ENCODE peak calls at places on chromosome 19, in seven cellular contexts. H, W, M, Q, B, O and J are unnamed samples.

GRCh38 chr19:29694166-29694565 is 20.9 kb downstream of the C19orf12 start:
- DNase-seq in H (no peak), W (no peak), M (no peak), Q (no peak), B (no peak), O (no peak), J (no peak)

GRCh38 chr19:54114340-54114826 is 1.1 kb downstream of the TFPT start:
- DNase-seq in H (no peak), W (no peak), M (no peak), Q (peak), B (no peak), O (peak), J (peak)

GRCh38 chr19:33437351-33438015 is 64.0 kb downstream of the CEBPG start:
- DNase-seq in H (peak), W (no peak), M (no peak), Q (no peak), B (no peak), O (peak), J (no peak)

GRCh38 chr19:18295034-18295451 is 13.6 kb upstream of the JUND start:
- DNase-seq in H (no peak), W (no peak), M (no peak), Q (no peak), B (no peak), O (no peak), J (no peak)

GRCh38 chr19:46728693-46729339 is 11.9 kb upstream of the PRKD2 start:
- DNase-seq in H (peak), W (peak), M (peak), Q (peak), B (peak), O (peak), J (peak)

GRCh38 chr19:55113570-55114039 is 3.8 kb downstream of the PPP1R12C start:
- DNase-seq in H (peak), W (no peak), M (peak), Q (peak), B (peak), O (peak), J (peak)

GRCh38 chr19:45442927-45443461 is 19.3 kb upstream of the ERCC1 start:
- DNase-seq in H (peak), W (no peak), M (peak), Q (peak), B (peak), O (peak), J (peak)

GRCh38 chr19:23283925-23284324 is 33.7 kb upstream of the ZNF724 start:
- DNase-seq in H (peak), W (peak), M (peak), Q (peak), B (peak), O (peak), J (peak)

GRCh38 chr19:51501594-51502263 is at the start of gene SIGLEC12:
- DNase-seq in H (peak), W (no peak), M (no peak), Q (peak), B (peak), O (peak), J (no peak)

GRCh38 chr19:23799321-23799720 is 40.6 kb upstream of the ZNF681 start:
- DNase-seq in H (no peak), W (no peak), M (no peak), Q (peak), B (no peak), O (no peak), J (no peak)

GRCh38 chr19:5172859-5173577 is 167.6 kb downstream of the PTPRS start:
- DNase-seq in H (no peak), W (no peak), M (peak), Q (no peak), B (peak), O (no peak), J (peak)

GRCh38 chr19:37218592-37218935 is 550 bp downstream of the ZNF383 start:
- DNase-seq in H (no peak), W (no peak), M (no peak), Q (no peak), B (no peak), O (no peak), J (peak)

GRCh38 chr19:46880440-46880839 is 19.6 kb downstream of the ARHGAP35 start:
- DNase-seq in H (no peak), W (no peak), M (no peak), Q (no peak), B (no peak), O (no peak), J (no peak)

GRCh38 chr19:53977429-53977990 is 13.9 kb upstream of the CACNG6 start:
- DNase-seq in H (peak), W (no peak), M (peak), Q (peak), B (peak), O (peak), J (peak)

GRCh38 chr19:55544776-55545439 is 435 bp downstream of the SBK3 start:
- DNase-seq in H (no peak), W (no peak), M (no peak), Q (no peak), B (no peak), O (no peak), J (no peak)

GRCh38 chr19:27765397-27765796 is 1447.6 kb downstream of the UQCRFS1 start:
- DNase-seq in H (no peak), W (no peak), M (no peak), Q (no peak), B (no peak), O (no peak), J (no peak)

GRCh38 chr19:37594982-37595382 is 306 bp downstream of the ZNF540 start:
- DNase-seq in H (peak), W (peak), M (no peak), Q (peak), B (peak), O (peak), J (peak)

GRCh38 chr19:17557461-17557860 is 2.0 kb downstream of the COLGALT1 start:
- DNase-seq in H (no peak), W (no peak), M (no peak), Q (no peak), B (peak), O (peak), J (no peak)

GRCh38 chr19:3366761-3367571 is 583 bp downstream of the NFIC start:
- DNase-seq in H (peak), W (no peak), M (peak), Q (no peak), B (peak), O (peak), J (no peak)

GRCh38 chr19:10625003-10625761 is at the start of gene SLC44A2:
- DNase-seq in H (peak), W (no peak), M (peak), Q (no peak), B (peak), O (peak), J (peak)

GRCh38 chr19:50830266-50831025 is 2.9 kb downstream of the KLK15 start:
- DNase-seq in H (no peak), W (no peak), M (no peak), Q (no peak), B (no peak), O (no peak), J (no peak)

GRCh38 chr19:44303976-44304568 is 753 bp downstream of the ZNF235 start:
- DNase-seq in H (no peak), W (no peak), M (peak), Q (no peak), B (peak), O (no peak), J (peak)

GRCh38 chr19:34350161-34350561 is 14.8 kb upstream of the GPI start:
- DNase-seq in H (no peak), W (peak), M (no peak), Q (peak), B (peak), O (no peak), J (peak)

GRCh38 chr19:3365447-3366103 is 808 bp upstream of the NFIC start:
- DNase-seq in H (peak), W (no peak), M (peak), Q (no peak), B (peak), O (peak), J (peak)

GRCh38 chr19:45444318-45445041 is 20.8 kb upstream of the ERCC1 start:
- DNase-seq in H (peak), W (peak), M (peak), Q (peak), B (peak), O (peak), J (peak)

GRCh38 chr19:50870417-50871089 is 2.7 kb upstream of the KLK2 start:
- DNase-seq in H (no peak), W (no peak), M (no peak), Q (no peak), B (no peak), O (no peak), J (peak)

GRCh38 chr19:34201133-34201532 is 28.8 kb downstream of the LSM14A start:
- DNase-seq in H (no peak), W (no peak), M (no peak), Q (no peak), B (no peak), O (no peak), J (no peak)

DNA sequence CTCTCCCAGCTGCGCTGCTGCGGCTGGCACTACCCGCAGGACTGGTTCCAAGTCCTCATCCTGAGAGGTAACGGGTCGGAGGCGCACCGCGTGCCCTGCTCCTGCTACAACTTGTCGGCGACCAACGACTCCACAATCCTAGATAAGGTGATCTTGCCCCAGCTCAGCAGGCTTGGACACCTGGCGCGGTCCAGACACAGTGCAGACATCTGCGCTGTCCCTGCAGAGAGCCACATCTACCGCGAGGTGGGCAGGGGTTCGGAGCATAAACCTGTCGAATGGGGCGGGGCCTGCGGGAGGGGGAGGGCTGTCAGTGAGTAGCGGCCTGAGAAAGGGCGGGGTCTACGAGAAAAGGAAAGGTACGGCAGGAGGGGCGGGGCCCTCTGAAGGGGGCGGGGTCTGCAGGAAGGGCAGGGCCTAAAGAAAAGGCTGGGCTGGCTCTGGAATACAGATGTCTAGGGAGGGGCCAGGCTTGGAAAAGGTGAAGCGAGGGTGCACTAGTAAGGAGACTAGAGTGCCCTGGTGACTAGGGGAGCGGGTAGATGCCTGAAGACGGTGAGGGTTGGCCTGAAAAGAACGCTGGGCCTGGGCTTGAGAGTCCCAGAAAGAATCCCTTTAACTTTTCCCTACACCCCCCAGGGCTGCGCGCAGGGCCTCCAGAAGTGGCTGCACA is 3.6 kb downstream of the CD37 start:
- DNase-seq in H (peak), W (no peak), M (peak), Q (peak), B (peak), O (peak), J (no peak)
- H3K4me3 ChIP-seq in H (peak), W (no peak), M (no peak), Q (peak), B (peak), O (peak), J (peak)

GRCh38 chr19:15915109-15915508 is 17.2 kb upstream of the CYP4F2 start:
- DNase-seq in H (no peak), W (no peak), M (no peak), Q (no peak), B (no peak), O (no peak), J (no peak)

GRCh38 chr19:15913384-15913783 is 15.5 kb upstream of the CYP4F2 start:
- DNase-seq in H (no peak), W (no peak), M (no peak), Q (no peak), B (no peak), O (no peak), J (no peak)

GRCh38 chr19:15913830-15914229 is 16.0 kb upstream of the CYP4F2 start:
- DNase-seq in H (no peak), W (no peak), M (no peak), Q (no peak), B (no peak), O (no peak), J (no peak)

DNA sequence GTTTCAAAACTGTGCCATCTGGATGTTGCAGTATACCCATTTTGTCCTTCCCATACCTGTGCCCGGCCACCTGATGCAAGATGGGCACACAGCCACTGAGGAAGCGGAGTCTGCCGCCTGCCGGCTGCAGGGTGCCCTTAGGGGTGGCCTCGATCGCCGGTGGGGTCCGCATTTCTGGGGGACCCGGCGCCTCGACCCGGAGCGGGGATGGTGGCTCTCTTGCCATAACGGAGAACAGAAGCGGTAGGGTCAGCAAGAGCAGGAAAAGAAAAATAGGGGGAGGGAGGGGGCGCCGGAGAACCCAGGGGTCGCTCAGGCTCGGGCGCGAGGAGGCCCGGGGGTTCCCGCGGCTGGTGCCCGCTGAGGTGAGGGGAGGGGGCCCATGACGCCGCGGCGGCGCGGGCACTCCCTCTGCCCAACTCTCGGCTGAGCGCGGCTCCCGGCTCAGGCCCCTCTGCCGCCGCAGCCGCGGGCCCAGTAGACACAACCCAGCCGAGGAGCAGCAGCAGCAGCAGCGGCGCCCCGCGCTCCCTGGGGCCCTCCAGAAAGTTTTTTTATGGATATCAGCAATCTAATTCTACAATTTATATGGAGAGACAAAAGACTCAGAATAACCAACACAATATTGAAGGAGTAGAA is 13.8 kb upstream of the CYP4F2 start:
- DNase-seq in H (no peak), W (no peak), M (no peak), Q (no peak), B (no peak), O (no peak), J (no peak)
- H3K4me3 ChIP-seq in H (peak), W (no peak), M (no peak), Q (no peak), B (no peak), O (no peak), J (no peak)

GRCh38 chr19:1502433-1503088 is 10.3 kb downstream of the ADAMTSL5 start:
- DNase-seq in H (no peak), W (no peak), M (no peak), Q (no peak), B (no peak), O (no peak), J (no peak)
- H3K4me3 ChIP-seq in H (no peak), W (no peak), M (no peak), Q (no peak), B (no peak), O (no peak), J (no peak)

GRCh38 chr19:572891-573825 is 762 bp downstream of the BSG start:
- DNase-seq in H (peak), W (no peak), M (peak), Q (no peak), B (peak), O (peak), J (peak)

GRCh38 chr19:576768-577438 is 4.5 kb downstream of the BSG start:
- DNase-seq in H (no peak), W (no peak), M (no peak), Q (no peak), B (no peak), O (no peak), J (no peak)

GRCh38 chr19:577439-578392 is 5.3 kb downstream of the BSG start:
- DNase-seq in H (no peak), W (no peak), M (no peak), Q (no peak), B (no peak), O (no peak), J (no peak)

GRCh38 chr19:574658-575526 is 2.5 kb downstream of the BSG start:
- DNase-seq in H (peak), W (no peak), M (no peak), Q (peak), B (no peak), O (no peak), J (peak)

DNA sequence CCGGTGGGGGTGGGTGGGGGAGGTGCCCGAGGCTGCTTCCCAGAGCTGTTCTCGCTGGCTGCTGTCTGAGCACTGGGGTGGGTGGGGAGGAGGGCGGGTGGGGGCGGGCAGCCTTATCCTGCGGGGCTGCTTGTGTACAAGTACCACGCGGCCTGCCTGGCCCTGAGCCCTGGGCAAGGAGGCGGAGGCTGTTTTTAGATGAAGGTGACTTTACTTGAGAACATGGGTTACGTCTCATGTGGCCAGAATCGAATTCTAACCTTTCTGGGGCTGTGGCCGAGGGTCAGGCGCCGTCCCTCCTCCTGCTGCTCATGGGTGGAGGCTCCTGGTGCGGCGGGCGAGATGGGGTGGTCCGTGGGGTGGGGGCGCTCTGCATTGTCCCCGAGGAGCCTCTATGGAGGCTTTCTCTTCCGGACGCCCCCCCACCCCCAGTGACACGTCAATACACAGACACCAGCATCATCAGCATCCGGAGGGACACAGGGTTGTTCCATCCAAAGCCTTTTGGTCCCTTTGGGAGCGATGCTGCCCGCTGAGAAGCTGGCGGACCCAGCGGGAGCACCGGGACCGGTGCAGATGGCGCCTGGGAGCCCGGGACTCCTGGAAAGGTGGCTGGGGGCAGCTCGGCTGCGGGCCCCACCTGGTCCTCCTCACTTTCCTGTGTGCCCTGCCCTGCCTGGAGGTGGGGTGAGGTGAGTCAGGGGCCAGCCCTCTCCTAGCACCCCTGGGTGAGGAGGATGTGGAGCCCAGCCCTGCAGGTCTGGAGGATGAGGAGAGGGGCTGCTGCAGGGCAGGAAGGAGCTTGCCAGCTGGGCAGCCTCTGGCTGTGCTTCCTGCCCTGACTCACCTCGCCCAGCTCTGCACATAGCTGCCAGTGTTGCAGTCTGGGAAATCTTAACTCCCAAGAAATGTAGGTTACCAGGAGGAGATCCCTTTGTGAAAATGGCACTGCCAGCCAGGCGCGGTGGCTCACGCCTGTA is 3.4 kb downstream of the BSG start:
- DNase-seq in H (peak), W (no peak), M (no peak), Q (no peak), B (peak), O (no peak), J (peak)
- H3K4me3 ChIP-seq in H (peak), W (no peak), M (no peak), Q (peak), B (peak), O (peak), J (peak)

GRCh38 chr19:56838680-56838929 is 1.9 kb downstream of the PEG3 start:
- DNase-seq in H (no peak), W (no peak), M (no peak), Q (no peak), B (no peak), O (no peak), J (no peak)
- H3K4me3 ChIP-seq in H (peak), W (no peak), M (peak), Q (peak), B (peak), O (peak), J (peak)

GRCh38 chr19:40341601-40342482 is 6.4 kb downstream of the C19orf47 start:
- DNase-seq in H (peak), W (no peak), M (peak), Q (no peak), B (peak), O (peak), J (no peak)
- H3K4me3 ChIP-seq in H (peak), W (no peak), M (no peak), Q (no peak), B (no peak), O (peak), J (no peak)

GRCh38 chr19:6674868-6675305 is 4.9 kb upstream of the TNFSF14 start:
- DNase-seq in H (peak), W (peak), M (peak), Q (peak), B (peak), O (peak), J (peak)
- H3K4me3 ChIP-seq in H (no peak), W (no peak), M (no peak), Q (no peak), B (no peak), O (no peak), J (no peak)